ENCODE peak calls at places on chromosomes 6 and 20, in nine cellular contexts. I is CD4-positive, alpha-beta T cell; A is non-pigmented ciliary epithelial cell; F is activated CD4-positive, alpha-beta T cell treated with anti-CD3 and anti-CD28 coated beads, Interleukin-2, amount 50 U/mL, for 1 hour; O is stimulated activated CD4-positive, alpha-beta T cell treated with anti-CD3 and anti-CD28 coated beads, TNF-alpha, amount 100 ng/mL, for 24 hours; E is ELR; Q is SW 1271; G is K562; X is SW480. T is an unnamed sample.

GRCh38 chr6:42140051-42140450 is 2.4 kb downstream of the C6orf132 start:
- DNase-seq in I (no peak), A (no peak), F (no peak), O (no peak), E (peak), Q (no peak), G (no peak), X (peak), T (no peak)

GRCh38 chr20:9348316-9348715 is 166.1 kb upstream of the LAMP5 start:
- DNase-seq in I (no peak), A (no peak), F (no peak), O (no peak), E (no peak), Q (no peak), G (no peak), X (no peak), T (no peak)

GRCh38 chr20:53224851-53225250 is 252.7 kb downstream of the TSHZ2 start:
- DNase-seq in I (no peak), A (no peak), F (no peak), O (no peak), E (no peak), Q (no peak), G (no peak), X (no peak), T (no peak)

GRCh38 chr6:28807682-28808280 is 116.0 kb downstream of the TRIM27 start:
- DNase-seq in I (no peak), A (peak), F (no peak), O (no peak), E (peak), Q (peak), G (peak), X (peak), T (no peak)

GRCh38 chr6:39207421-39208232 is 21.6 kb downstream of the KCNK5 start:
- DNase-seq in I (no peak), A (no peak), F (no peak), O (no peak), E (no peak), Q (no peak), G (no peak), X (no peak), T (no peak)

GRCh38 chr6:29953706-29954105 is 11.4 kb downstream of the HLA-A start:
- DNase-seq in I (no peak), A (no peak), F (no peak), O (no peak), E (peak), Q (no peak), G (no peak), X (no peak), T (no peak)

GRCh38 chr6:37459981-37460800 is 27.2 kb downstream of the CMTR1 start:
- DNase-seq in I (no peak), A (no peak), F (no peak), O (no peak), E (no peak), Q (no peak), G (peak), X (no peak), T (no peak)

GRCh38 chr6:119347466-119348307 is 1.9 kb downstream of the MAN1A1 start:
- DNase-seq in I (peak), A (no peak), F (no peak), O (no peak), E (peak), Q (no peak), G (peak), X (peak), T (no peak)

GRCh38 chr6:11393713-11394627 is 143.6 kb upstream of the TMEM170B start:
- DNase-seq in I (no peak), A (peak), F (no peak), O (no peak), E (peak), Q (no peak), G (no peak), X (peak), T (no peak)

GRCh38 chr6:73121421-73121993 is 103.8 kb downstream of the KHDC1L start:
- DNase-seq in I (no peak), A (no peak), F (no peak), O (no peak), E (peak), Q (no peak), G (no peak), X (peak), T (no peak)

GRCh38 chr20:2626853-2627541 is 25.4 kb upstream of the NOP56 start:
- DNase-seq in I (no peak), A (peak), F (no peak), O (no peak), E (peak), Q (no peak), G (no peak), X (peak), T (no peak)

GRCh38 chr6:159312204-159312603 is 143.0 kb downstream of the FNDC1 start:
- DNase-seq in I (no peak), A (no peak), F (no peak), O (no peak), E (no peak), Q (no peak), G (no peak), X (no peak), T (no peak)

GRCh38 chr20:52305843-52306242 is 114.3 kb upstream of the ZFP64 start:
- DNase-seq in I (peak), A (no peak), F (peak), O (no peak), E (no peak), Q (no peak), G (no peak), X (no peak), T (peak)

GRCh38 chr6:144262470-144263369 is 22.4 kb upstream of the UTRN start:
- DNase-seq in I (peak), A (no peak), F (peak), O (no peak), E (peak), Q (no peak), G (no peak), X (no peak), T (peak)

GRCh38 chr20:37346232-37346525 is 239 bp downstream of the SRC start:
- DNase-seq in I (no peak), A (no peak), F (no peak), O (no peak), E (peak), Q (no peak), G (no peak), X (no peak), T (no peak)

T was measured in T-cell.